ENCODE peak calls at places on chromosomes 12 and 14, in six cellular contexts. L is stimulated activated CD4-positive, alpha-beta T cell treated with anti-CD3 and anti-CD28 coated beads, Interleukin-15, amount 100 ng/mL, for 1 hour; G is NCI-H2081; N is kidney; K is stomach; A is Right ventricle myocardium superior. E is an unnamed sample.

GRCh38 chr12:1840981-1841425 is 20.6 kb downstream of the LRTM2 start:
- DNase-seq in L (no peak), G (no peak), N (peak), K (no peak), A (no peak), E (no peak)

GRCh38 chr12:46956451-46957035 is 122.9 kb upstream of the PCED1B start:
- DNase-seq in L (no peak), G (no peak), N (no peak), K (no peak), A (no peak), E (no peak)

GRCh38 chr14:68774771-68775613 is 17.9 kb downstream of the ZFP36L1 start:
- DNase-seq in L (no peak), G (no peak), N (no peak), K (peak), A (no peak), E (no peak)

GRCh38 chr14:69992564-69992963 is 113.3 kb downstream of the SMOC1 start:
- DNase-seq in L (no peak), G (no peak), N (no peak), K (no peak), A (no peak), E (no peak)

GRCh38 chr14:99626041-99626648 is 18.8 kb upstream of the HHIPL1 start:
- DNase-seq in L (no peak), G (no peak), N (peak), K (no peak), A (no peak), E (no peak)

GRCh38 chr14:39038542-39038941 is 64.5 kb downstream of the SEC23A start:
- DNase-seq in L (no peak), G (no peak), N (no peak), K (no peak), A (no peak), E (no peak)

GRCh38 chr14:22391908-22392307 is 197.1 kb downstream of the DAD1 start:
- DNase-seq in L (no peak), G (no peak), N (no peak), K (peak), A (peak), E (peak)

GRCh38 chr12:54300732-54301427 is at the start of gene NFE2:
- DNase-seq in L (no peak), G (no peak), N (peak), K (peak), A (peak), E (no peak)

GRCh38 chr12:104138747-104139186 is 757 bp upstream of the NFYB start:
- DNase-seq in L (no peak), G (no peak), N (no peak), K (no peak), A (no peak), E (no peak)

GRCh38 chr12:12035229-12035628 is 35.5 kb upstream of the BCL2L14 start:
- DNase-seq in L (no peak), G (no peak), N (no peak), K (no peak), A (no peak), E (no peak)

GRCh38 chr14:21874946-21875345 is 201.3 kb upstream of the OR4E1 start:
- DNase-seq in L (no peak), G (no peak), N (no peak), K (no peak), A (no peak), E (no peak)

GRCh38 chr12:94101902-94102660 is 46.3 kb upstream of the PLXNC1 start:
- DNase-seq in L (peak), G (peak), N (peak), K (peak), A (peak), E (peak)

GRCh38 chr12:65944637-65945036 is 120.4 kb downstream of the HMGA2 start:
- DNase-seq in L (no peak), G (no peak), N (no peak), K (no peak), A (no peak), E (no peak)

GRCh38 chr12:51926064-51926632 is 18.8 kb downstream of the ACVRL1 start:
- DNase-seq in L (no peak), G (no peak), N (no peak), K (no peak), A (no peak), E (no peak)

GRCh38 chr14:24432259-24433131 is 2.7 kb downstream of the KHNYN start:
- DNase-seq in L (no peak), G (no peak), N (no peak), K (no peak), A (peak), E (no peak)

GRCh38 chr12:25332143-25332542 is 81.4 kb upstream of the KRAS start:
- DNase-seq in L (no peak), G (no peak), N (no peak), K (no peak), A (no peak), E (no peak)

GRCh38 chr14:104426771-104427125 is 152.8 kb upstream of the C14orf180 start:
- DNase-seq in L (no peak), G (no peak), N (no peak), K (no peak), A (no peak), E (no peak)

GRCh38 chr14:68762944-68763831 is 29.7 kb downstream of the ZFP36L1 start:
- DNase-seq in L (no peak), G (no peak), N (peak), K (peak), A (peak), E (no peak)

GRCh38 chr12:56633465-56634241 is 3.5 kb upstream of the BAZ2A start:
- DNase-seq in L (no peak), G (no peak), N (no peak), K (no peak), A (no peak), E (no peak)

GRCh38 chr12:26939192-26939832 is 1.0 kb downstream of the FGFR1OP2 start:
- DNase-seq in L (no peak), G (no peak), N (no peak), K (no peak), A (no peak), E (no peak)

GRCh38 chr14:97180304-97181200 is 383.4 kb downstream of the VRK1 start:
- DNase-seq in L (no peak), G (no peak), N (no peak), K (no peak), A (no peak), E (peak)

GRCh38 chr12:109777544-109777943 is 55.7 kb downstream of the TRPV4 start:
- DNase-seq in L (no peak), G (no peak), N (peak), K (no peak), A (peak), E (no peak)

GRCh38 chr12:77830952-77831351 is 258 bp downstream of the NAV3 start:
- DNase-seq in L (no peak), G (no peak), N (no peak), K (no peak), A (no peak), E (no peak)

GRCh38 chr14:70416322-70416716 is 571 bp downstream of the SYNJ2BP start:
- DNase-seq in L (no peak), G (no peak), N (no peak), K (no peak), A (no peak), E (peak)

GRCh38 chr12:96811083-96811482 is 96.0 kb upstream of the NEDD1 start:
- DNase-seq in L (no peak), G (no peak), N (no peak), K (no peak), A (no peak), E (peak)

GRCh38 chr12:131592972-131593371 is 117.9 kb upstream of the SFSWAP start:
- DNase-seq in L (no peak), G (no peak), N (no peak), K (no peak), A (no peak), E (no peak)

GRCh38 chr12:1919284-1919683 is 832 bp upstream of the CACNA2D4 start:
- DNase-seq in L (no peak), G (no peak), N (no peak), K (no peak), A (no peak), E (no peak)

GRCh38 chr12:127923501-127923900 is 343.5 kb upstream of the TMEM132C start:
- DNase-seq in L (no peak), G (no peak), N (no peak), K (no peak), A (no peak), E (no peak)

GRCh38 chr14:22231022-22231421 is 358.0 kb downstream of the DAD1 start:
- DNase-seq in L (no peak), G (no peak), N (no peak), K (no peak), A (no peak), E (no peak)

GRCh38 chr12:53552346-53553327 is 45.4 kb upstream of the NPFF start:
- DNase-seq in L (no peak), G (no peak), N (no peak), K (no peak), A (no peak), E (no peak)

GRCh38 chr12:54749191-54749818 is 101.1 kb upstream of the DCD start:
- DNase-seq in L (no peak), G (peak), N (no peak), K (no peak), A (no peak), E (peak)

GRCh38 chr12:68510394-68510793 is 100.3 kb upstream of the RAP1B start:
- DNase-seq in L (no peak), G (no peak), N (no peak), K (no peak), A (no peak), E (no peak)

GRCh38 chr12:95215925-95216324 is 1.3 kb downstream of the FGD6 start:
- DNase-seq in L (no peak), G (peak), N (no peak), K (no peak), A (no peak), E (no peak)